ENCODE peak calls at places on chromosomes 6 and 20, in nine cellular contexts. M is GM23338; N is neural progenitor cell; P is CD8-positive, alpha-beta memory T cell; C is GM12878; L is AG04450; K is left lung; Y is GM23248; I is upper lobe of right lung. O is an unnamed sample.

GRCh38 chr6:51342393-51342792 is 523.7 kb downstream of the TFAP2B start:
- DNase-seq in M (no peak), N (no peak), P (no peak), C (no peak), L (no peak), K (no peak), Y (no peak), I (no peak), O (no peak)

GRCh38 chr6:2021713-2022125 is 223.7 kb downstream of the GMDS start:
- DNase-seq in M (no peak), N (peak), P (no peak), C (no peak), L (peak), K (peak), Y (peak), I (peak), O (no peak)

GRCh38 chr6:109626311-109626710 is 64.7 kb downstream of the AK9 start:
- DNase-seq in M (no peak), N (no peak), P (no peak), C (no peak), L (no peak), K (no peak), Y (no peak), I (no peak), O (no peak)

GRCh38 chr6:18471232-18471964 is 84.2 kb downstream of the RNF144B start:
- DNase-seq in M (no peak), N (no peak), P (no peak), C (no peak), L (no peak), K (no peak), Y (no peak), I (no peak), O (no peak)

GRCh38 chr6:41073968-41074691 is 1.4 kb downstream of the NFYA start:
- DNase-seq in M (peak), N (peak), P (no peak), C (no peak), L (no peak), K (no peak), Y (peak), I (no peak), O (no peak)

GRCh38 chr6:138013949-138014348 is 93.3 kb downstream of the PERP start:
- DNase-seq in M (no peak), N (no peak), P (no peak), C (no peak), L (no peak), K (no peak), Y (no peak), I (no peak), O (no peak)

GRCh38 chr20:50744143-50744792 is 12.9 kb downstream of the PARD6B start:
- DNase-seq in M (peak), N (peak), P (no peak), C (no peak), L (peak), K (peak), Y (peak), I (no peak), O (no peak)

GRCh38 chr20:59603727-59604608 is at the start of gene PHACTR3:
- DNase-seq in M (peak), N (peak), P (no peak), C (no peak), L (no peak), K (no peak), Y (no peak), I (no peak), O (no peak)

GRCh38 chr6:113960795-113961194 is 10.2 kb downstream of the HDAC2 start:
- DNase-seq in M (no peak), N (no peak), P (no peak), C (no peak), L (no peak), K (no peak), Y (no peak), I (no peak), O (no peak)

GRCh38 chr20:63092660-63093215 is 86.0 kb upstream of the BHLHE23 start:
- DNase-seq in M (no peak), N (no peak), P (peak), C (no peak), L (no peak), K (no peak), Y (no peak), I (no peak), O (no peak)

GRCh38 chr6:2783188-2783957 is 18.2 kb downstream of the WRNIP1 start:
- DNase-seq in M (peak), N (peak), P (no peak), C (no peak), L (no peak), K (no peak), Y (no peak), I (no peak), O (no peak)

GRCh38 chr20:6029538-6029937 is 24.3 kb downstream of the LRRN4 start:
- DNase-seq in M (no peak), N (no peak), P (no peak), C (no peak), L (no peak), K (no peak), Y (peak), I (no peak), O (no peak)

GRCh38 chr6:90123796-90124195 is 172.8 kb downstream of the BACH2 start:
- DNase-seq in M (no peak), N (no peak), P (no peak), C (no peak), L (no peak), K (no peak), Y (peak), I (no peak), O (no peak)

GRCh38 chr6:35140991-35141720 is at the start of gene TCP11:
- DNase-seq in M (peak), N (no peak), P (peak), C (no peak), L (no peak), K (peak), Y (peak), I (peak), O (peak)

GRCh38 chr6:14316911-14317535 is 199.5 kb downstream of the CD83 start:
- DNase-seq in M (peak), N (peak), P (no peak), C (no peak), L (no peak), K (no peak), Y (no peak), I (peak), O (no peak)

DNA sequence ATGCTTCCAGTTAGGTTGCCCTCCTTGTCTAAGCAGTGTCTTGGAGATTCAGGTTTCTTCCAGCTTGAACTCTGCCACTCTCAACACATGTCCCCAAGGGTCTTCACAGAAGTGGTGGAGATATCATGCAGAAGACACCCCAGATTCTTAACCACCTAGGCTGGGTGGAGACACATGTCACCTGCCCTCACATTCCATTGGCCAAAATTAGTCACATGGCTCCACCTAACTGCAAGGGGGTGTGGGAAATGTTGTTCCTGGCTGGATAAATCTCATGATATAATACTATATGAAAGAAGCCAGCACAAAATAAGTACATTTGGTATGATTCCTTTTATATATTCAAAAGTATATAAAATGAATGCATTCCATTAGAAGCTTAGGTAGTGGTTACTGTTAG is 52.9 kb upstream of the SNRPB2 start:
- DNase-seq in M (no peak), N (no peak), P (no peak), C (no peak), L (no peak), K (no peak), Y (no peak), I (no peak), O (no peak)
- H3K27ac ChIP-seq in M (no peak), N (no peak), P (no peak), C (no peak), L (no peak), K (no peak), Y (no peak), I (no peak), O (no peak)

GRCh38 chr20:39939241-39939865 is 749.7 kb downstream of the MAFB start:
- DNase-seq in M (no peak), N (no peak), P (no peak), C (no peak), L (no peak), K (no peak), Y (peak), I (no peak), O (no peak)
- H3K27ac ChIP-seq in M (no peak), N (no peak), P (no peak), C (no peak), L (no peak), K (no peak), Y (no peak), I (no peak), O (no peak)

GRCh38 chr20:20491110-20491783 is 123.3 kb downstream of the INSM1 start:
- DNase-seq in M (no peak), N (no peak), P (no peak), C (no peak), L (no peak), K (no peak), Y (peak), I (no peak), O (no peak)

GRCh38 chr20:20495719-20496474 is 128.0 kb downstream of the INSM1 start:
- DNase-seq in M (no peak), N (no peak), P (no peak), C (no peak), L (no peak), K (no peak), Y (no peak), I (no peak), O (no peak)

GRCh38 chr20:20491784-20492145 is 123.9 kb downstream of the INSM1 start:
- DNase-seq in M (no peak), N (no peak), P (no peak), C (no peak), L (no peak), K (no peak), Y (no peak), I (no peak), O (no peak)

GRCh38 chr20:20492521-20493334 is 124.8 kb downstream of the INSM1 start:
- DNase-seq in M (peak), N (peak), P (no peak), C (no peak), L (no peak), K (no peak), Y (no peak), I (no peak), O (no peak)

DNA sequence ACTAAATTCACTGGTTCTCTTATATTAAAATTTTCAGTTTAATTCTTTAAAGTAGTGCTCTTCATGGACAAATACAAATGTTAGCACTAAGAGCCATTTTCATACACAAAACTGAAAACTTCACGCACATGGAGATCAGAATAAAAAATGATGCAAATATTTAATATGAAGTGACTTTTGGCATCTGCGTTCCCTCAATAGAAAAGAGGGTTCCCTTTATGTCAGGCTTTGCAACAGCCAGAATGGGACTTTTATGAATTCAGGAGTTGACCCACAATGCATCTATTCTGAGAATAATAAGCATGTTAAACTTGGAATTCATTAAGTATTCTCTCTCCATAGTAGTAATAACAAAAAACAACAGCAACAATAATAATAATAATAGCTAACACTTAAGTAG is 125.8 kb downstream of the INSM1 start:
- DNase-seq in M (no peak), N (no peak), P (no peak), C (no peak), L (no peak), K (no peak), Y (no peak), I (no peak), O (no peak)
- H3K27ac ChIP-seq in M (no peak), N (peak), P (no peak), C (no peak), L (no peak), K (no peak), Y (no peak), I (no peak), O (no peak)

DNA sequence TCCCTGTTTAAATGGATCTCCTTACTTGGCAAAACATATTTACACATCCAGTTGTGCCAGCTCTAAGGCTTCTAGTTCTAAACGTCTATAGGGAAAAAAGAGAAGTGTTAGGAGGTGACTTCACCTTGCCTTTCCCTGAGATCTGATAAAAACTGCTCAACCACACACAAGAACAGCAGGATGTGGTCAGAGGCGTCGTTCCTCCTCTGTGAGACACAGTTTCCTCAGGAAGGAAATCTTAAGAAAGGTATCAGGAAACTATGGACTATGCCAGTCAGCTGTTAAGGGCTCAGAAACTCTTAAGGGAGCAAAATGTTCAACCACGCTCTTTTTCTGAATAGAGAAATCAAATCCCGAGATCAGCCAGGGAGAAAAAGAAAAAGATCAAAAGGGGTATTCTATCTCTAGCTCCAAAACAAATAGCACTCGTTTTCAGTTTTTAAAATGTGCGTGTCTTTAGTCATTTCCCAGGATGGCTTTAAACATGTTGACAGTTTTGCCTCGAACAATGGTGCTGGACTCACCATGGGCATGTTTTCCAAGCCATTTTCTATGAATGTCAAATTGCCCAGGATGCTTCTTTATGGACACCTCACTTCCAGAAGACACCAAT is 154.5 kb downstream of the HACE1 start:
- DNase-seq in M (no peak), N (no peak), P (peak), C (no peak), L (peak), K (no peak), Y (peak), I (no peak), O (peak)
- H3K27ac ChIP-seq in M (no peak), N (no peak), P (no peak), C (no peak), L (no peak), K (peak), Y (no peak), I (peak), O (no peak)

GRCh38 chr20:25066386-25066785 is 8.4 kb upstream of the ACSS1 start:
- DNase-seq in M (no peak), N (peak), P (no peak), C (no peak), L (no peak), K (peak), Y (no peak), I (peak), O (no peak)

GRCh38 chr20:25063981-25064380 is 6.0 kb upstream of the ACSS1 start:
- DNase-seq in M (no peak), N (no peak), P (no peak), C (no peak), L (no peak), K (peak), Y (no peak), I (peak), O (no peak)

GRCh38 chr20:25064561-25064960 is 6.6 kb upstream of the ACSS1 start:
- DNase-seq in M (no peak), N (peak), P (no peak), C (no peak), L (no peak), K (peak), Y (no peak), I (peak), O (no peak)

GRCh38 chr20:25065625-25066338 is 7.8 kb upstream of the ACSS1 start:
- DNase-seq in M (peak), N (peak), P (peak), C (peak), L (no peak), K (peak), Y (peak), I (peak), O (peak)

GRCh38 chr20:25065044-25065624 is 7.2 kb upstream of the ACSS1 start:
- DNase-seq in M (no peak), N (no peak), P (no peak), C (no peak), L (no peak), K (peak), Y (no peak), I (peak), O (no peak)
- H3K27ac ChIP-seq in M (no peak), N (no peak), P (no peak), C (no peak), L (no peak), K (no peak), Y (no peak), I (no peak), O (no peak)

O was measured in CD4-positive, alpha-beta T cell.